ENCODE peak calls at places on chromosome 2, in ten cellular contexts. D, K, C, B, X, Q, T, S, G and J are unnamed samples.

GRCh38 chr2:182666674-182667320 is 49.3 kb upstream of the DNAJC10 start:
- DNase-seq in D (no peak), K (no peak), C (no peak), B (peak), X (no peak), Q (no peak), T (peak), S (peak), G (no peak), J (no peak)

GRCh38 chr2:40512246-40512645 is 60.4 kb upstream of the SLC8A1 start:
- DNase-seq in D (no peak), K (no peak), C (no peak), B (no peak), X (no peak), Q (peak), T (peak), S (no peak), G (peak), J (no peak)

GRCh38 chr2:46284812-46285211 is 12.4 kb upstream of the EPAS1 start:
- DNase-seq in D (no peak), K (no peak), C (no peak), B (no peak), X (no peak), Q (peak), T (peak), S (no peak), G (no peak), J (no peak)

GRCh38 chr2:120867290-120868231 is 131.9 kb downstream of the GLI2 start:
- DNase-seq in D (peak), K (peak), C (peak), B (peak), X (peak), Q (peak), T (peak), S (no peak), G (peak), J (peak)

GRCh38 chr2:228545749-228546148 is 364.3 kb upstream of the SPHKAP start:
- DNase-seq in D (no peak), K (no peak), C (no peak), B (no peak), X (no peak), Q (peak), T (peak), S (no peak), G (no peak), J (no peak)

GRCh38 chr2:61853086-61853847 is 593 bp downstream of the FAM161A start:
- DNase-seq in D (peak), K (no peak), C (peak), B (peak), X (no peak), Q (no peak), T (no peak), S (peak), G (peak), J (peak)

GRCh38 chr2:240573071-240573515 is 4.8 kb downstream of the RNPEPL1 start:
- DNase-seq in D (no peak), K (no peak), C (no peak), B (no peak), X (no peak), Q (no peak), T (no peak), S (no peak), G (no peak), J (no peak)

GRCh38 chr2:235513984-235514626 is 20.3 kb downstream of the AGAP1 start:
- DNase-seq in D (no peak), K (no peak), C (no peak), B (no peak), X (peak), Q (no peak), T (no peak), S (no peak), G (no peak), J (no peak)

GRCh38 chr2:11940121-11940743 is 193.8 kb downstream of the LPIN1 start:
- DNase-seq in D (no peak), K (no peak), C (no peak), B (no peak), X (no peak), Q (no peak), T (no peak), S (no peak), G (no peak), J (no peak)

GRCh38 chr2:24276349-24276899 is 83.9 kb downstream of the ITSN2 start:
- DNase-seq in D (no peak), K (no peak), C (no peak), B (no peak), X (no peak), Q (no peak), T (no peak), S (no peak), G (no peak), J (peak)
- H3K27ac ChIP-seq in D (no peak), K (no peak), C (no peak), B (no peak), X (no peak), Q (no peak), T (no peak), S (no peak), G (no peak), J (no peak)

GRCh38 chr2:191363267-191363666 is 118.1 kb downstream of the MYO1B start:
- DNase-seq in D (no peak), K (no peak), C (no peak), B (no peak), X (no peak), Q (no peak), T (no peak), S (no peak), G (no peak), J (no peak)

GRCh38 chr2:191365089-191365488 is 119.9 kb downstream of the MYO1B start:
- DNase-seq in D (no peak), K (no peak), C (no peak), B (no peak), X (no peak), Q (no peak), T (no peak), S (no peak), G (no peak), J (no peak)

GRCh38 chr2:191366199-191366598 is 121.0 kb downstream of the MYO1B start:
- DNase-seq in D (no peak), K (no peak), C (no peak), B (no peak), X (no peak), Q (no peak), T (no peak), S (no peak), G (no peak), J (no peak)

GRCh38 chr2:191374366-191374765 is 129.2 kb downstream of the MYO1B start:
- DNase-seq in D (no peak), K (no peak), C (no peak), B (no peak), X (no peak), Q (no peak), T (no peak), S (no peak), G (no peak), J (no peak)

GRCh38 chr2:191369034-191369433 is 123.8 kb downstream of the MYO1B start:
- DNase-seq in D (no peak), K (no peak), C (no peak), B (no peak), X (no peak), Q (no peak), T (no peak), S (no peak), G (no peak), J (peak)
- TF ChIP-seq CTCF in D (no peak), K (no peak), C (peak), B (peak), X (no peak), Q (peak), T (peak), S (peak), G (no peak), J (peak)

DNA sequence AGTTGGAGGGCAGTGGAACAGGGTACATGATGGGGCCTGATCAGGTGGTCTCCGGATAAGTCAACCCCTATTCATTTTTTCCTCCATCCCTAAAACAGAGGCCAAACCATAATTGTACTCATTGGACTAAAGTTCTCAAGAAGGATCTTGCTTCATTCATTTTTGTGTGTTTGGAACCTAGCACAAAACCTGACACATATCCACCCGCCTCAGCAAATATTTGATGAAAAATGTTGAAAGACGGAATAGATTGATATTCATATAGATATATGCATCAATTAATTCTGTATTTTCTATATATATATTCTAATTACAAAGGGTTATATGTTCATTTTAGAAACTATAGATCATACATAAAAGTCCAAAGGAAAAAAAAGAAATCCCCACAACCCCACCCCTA is 21.9 kb downstream of the SLC4A1AP start:
- DNase-seq in D (no peak), K (no peak), C (no peak), B (no peak), X (no peak), Q (no peak), T (no peak), S (no peak), G (no peak), J (no peak)
- H3K27ac ChIP-seq in D (no peak), K (no peak), C (no peak), B (no peak), X (no peak), Q (no peak), T (no peak), S (no peak), G (no peak), J (no peak)

GRCh38 chr2:222038086-222038802 is 260.6 kb downstream of the PAX3 start:
- DNase-seq in D (no peak), K (no peak), C (no peak), B (no peak), X (no peak), Q (no peak), T (peak), S (peak), G (no peak), J (peak)
- TF ChIP-seq CTCF in D (no peak), K (no peak), C (peak), B (peak), X (peak), Q (peak), T (no peak), S (peak), G (no peak), J (peak)

GRCh38 chr2:198316852-198317395 is 512.5 kb downstream of the PLCL1 start:
- DNase-seq in D (no peak), K (no peak), C (no peak), B (no peak), X (no peak), Q (no peak), T (no peak), S (no peak), G (no peak), J (no peak)
- H3K27ac ChIP-seq in D (no peak), K (no peak), C (no peak), B (no peak), X (no peak), Q (no peak), T (no peak), S (no peak), G (no peak), J (no peak)

GRCh38 chr2:42060028-42060427 is 12.2 kb downstream of the PKDCC start:
- DNase-seq in D (no peak), K (peak), C (no peak), B (no peak), X (peak), Q (no peak), T (no peak), S (no peak), G (no peak), J (no peak)
- TF ChIP-seq CTCF in D (no peak), K (no peak), C (no peak), B (no peak), X (no peak), Q (no peak), T (peak), S (no peak), G (no peak), J (no peak)

DNA sequence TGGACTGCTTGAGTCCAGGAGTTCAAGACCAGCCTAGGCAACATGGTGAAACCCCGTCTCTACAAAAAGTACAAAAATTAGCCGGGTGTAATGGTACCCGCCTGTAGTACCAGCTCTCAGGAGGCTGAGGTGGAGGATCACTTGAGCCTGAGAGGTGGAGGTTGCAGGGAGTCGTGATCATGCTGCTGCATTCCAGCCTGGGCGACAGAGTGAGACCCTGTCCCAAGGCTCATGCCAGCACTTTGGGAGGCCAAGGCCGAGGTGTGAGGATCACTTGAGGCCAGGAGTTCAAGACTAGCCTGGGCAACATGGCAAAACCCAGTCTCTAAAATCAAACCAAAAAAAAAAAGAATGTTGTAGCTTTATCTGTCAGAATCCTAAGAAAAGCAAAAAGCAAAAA is 25.4 kb downstream of the SMC6 start:
- DNase-seq in D (no peak), K (no peak), C (no peak), B (no peak), X (no peak), Q (no peak), T (no peak), S (no peak), G (no peak), J (no peak)
- H3K27ac ChIP-seq in D (no peak), K (no peak), C (no peak), B (no peak), X (no peak), Q (no peak), T (no peak), S (no peak), G (no peak), J (no peak)

GRCh38 chr2:70144443-70145167 is 46.2 kb downstream of the C2orf42 start:
- DNase-seq in D (no peak), K (no peak), C (no peak), B (no peak), X (no peak), Q (peak), T (no peak), S (no peak), G (no peak), J (no peak)
- TF ChIP-seq CTCF in D (no peak), K (no peak), C (no peak), B (no peak), X (no peak), Q (no peak), T (no peak), S (no peak), G (no peak), J (no peak)

GRCh38 chr2:2644040-2644439 is 313.0 kb upstream of the MYT1L start:
- DNase-seq in D (no peak), K (no peak), C (no peak), B (no peak), X (no peak), Q (peak), T (no peak), S (no peak), G (no peak), J (no peak)

GRCh38 chr2:2647156-2647555 is 316.1 kb upstream of the MYT1L start:
- DNase-seq in D (no peak), K (no peak), C (peak), B (no peak), X (no peak), Q (no peak), T (no peak), S (no peak), G (no peak), J (peak)

GRCh38 chr2:2648094-2648493 is 317.0 kb upstream of the MYT1L start:
- DNase-seq in D (no peak), K (no peak), C (no peak), B (no peak), X (no peak), Q (no peak), T (no peak), S (no peak), G (no peak), J (no peak)

GRCh38 chr2:2645162-2645855 is 314.2 kb upstream of the MYT1L start:
- DNase-seq in D (no peak), K (peak), C (no peak), B (no peak), X (no peak), Q (no peak), T (no peak), S (no peak), G (no peak), J (no peak)

DNA sequence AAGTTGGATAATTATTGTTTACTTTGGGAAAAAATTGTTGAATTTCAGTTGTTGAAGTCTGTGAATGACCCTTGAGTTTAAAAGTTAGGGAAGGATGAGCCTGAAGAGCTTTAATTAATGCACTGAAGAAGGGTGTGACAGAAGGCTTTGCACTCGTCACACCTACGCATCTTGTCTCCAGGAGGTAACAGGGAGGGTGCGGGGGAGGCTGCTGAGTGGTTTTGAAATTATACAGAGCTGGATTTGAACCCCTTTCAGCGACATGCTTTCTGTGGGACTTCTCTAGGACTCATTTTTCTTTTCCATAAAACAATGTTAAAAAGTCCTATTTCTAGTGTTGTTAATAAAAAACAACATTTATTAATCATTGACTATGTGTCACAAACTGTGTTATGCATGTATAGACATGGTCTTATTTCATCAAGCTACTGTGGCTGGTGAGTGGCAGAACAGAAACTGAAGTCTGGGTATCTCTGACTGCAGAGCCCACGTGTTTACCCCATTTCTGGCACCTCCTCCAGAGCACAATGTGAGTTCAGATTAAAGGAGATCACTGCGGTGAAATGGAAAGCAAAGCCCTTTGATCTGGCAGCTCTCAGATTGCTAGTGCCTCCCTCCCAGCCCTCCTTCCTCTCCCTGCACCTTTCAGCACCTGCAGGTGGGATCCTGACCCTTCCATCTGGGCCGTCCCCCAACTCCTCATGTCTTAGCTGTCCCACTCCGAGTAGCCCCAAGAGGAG is 315.4 kb upstream of the MYT1L start:
- DNase-seq in D (no peak), K (no peak), C (no peak), B (no peak), X (no peak), Q (no peak), T (peak), S (no peak), G (no peak), J (peak)
- H3K27ac ChIP-seq in D (no peak), K (no peak), C (no peak), B (no peak), X (no peak), Q (no peak), T (peak), S (no peak), G (no peak), J (peak)